ENCODE peak calls at places on chromosomes 16 and 17, in five cellular contexts. D, A, V, J and T are unnamed samples.

GRCh38 chr16:4388275-4389021 is 16.8 kb downstream of the VASN start:
- DNase-seq in D (no peak), A (no peak), V (no peak), J (no peak), T (no peak)

GRCh38 chr16:57781741-57782606 is 20.3 kb downstream of the KIFC3 start:
- DNase-seq in D (no peak), A (no peak), V (no peak), J (peak; percentile 94), T (no peak)

GRCh38 chr16:66471696-66472393 is 44.8 kb downstream of the BEAN1 start:
- DNase-seq in D (no peak), A (no peak), V (no peak), J (peak; percentile 20), T (peak; percentile 18)

GRCh38 chr16:57600048-57600835 is 28.2 kb upstream of the ADGRG1 start:
- DNase-seq in D (peak; percentile 64), A (peak; percentile 67), V (peak; percentile 47), J (peak; percentile 70), T (peak; percentile 65)

GRCh38 chr16:22220714-22221113 is 14.6 kb downstream of the EEF2K start:
- DNase-seq in D (no peak), A (no peak), V (no peak), J (no peak), T (no peak)

GRCh38 chr17:38418693-38419507 is 9.4 kb upstream of the ARHGAP23 start:
- DNase-seq in D (no peak), A (peak; percentile 88), V (no peak), J (no peak), T (no peak)

GRCh38 chr16:82750078-82750477 is 123.3 kb downstream of the CDH13 start:
- DNase-seq in D (no peak), A (no peak), V (no peak), J (no peak), T (no peak)

GRCh38 chr16:67673712-67674580 is 7.3 kb downstream of the C16orf86 start:
- DNase-seq in D (no peak), A (peak; percentile 66), V (no peak), J (no peak), T (no peak)

GRCh38 chr17:7844292-7845154 is 10.3 kb upstream of the TMEM88 start:
- DNase-seq in D (peak; percentile 92), A (peak; percentile 93), V (peak; percentile 90), J (peak; percentile 92), T (peak; percentile 96)

GRCh38 chr17:19010729-19011505 is 6.4 kb upstream of the FAM83G start:
- DNase-seq in D (no peak), A (no peak), V (no peak), J (peak; percentile 46), T (no peak)

GRCh38 chr17:5513610-5514009 is 27.2 kb downstream of the MIS12 start:
- DNase-seq in D (no peak), A (no peak), V (no peak), J (no peak), T (no peak)

GRCh38 chr17:28227278-28228108 is 91.5 kb upstream of the TMEM97 start:
- DNase-seq in D (no peak), A (peak; percentile 94), V (peak; percentile 73), J (no peak), T (peak; percentile 97)

GRCh38 chr17:3959295-3959899 is 4.8 kb downstream of the ATP2A3 start:
- DNase-seq in D (peak; percentile 66), A (no peak), V (no peak), J (peak; percentile 62), T (peak; percentile 76)

GRCh38 chr16:2971985-2972784 is 3.0 kb downstream of the PAQR4 start:
- DNase-seq in D (peak; percentile 32), A (no peak), V (no peak), J (no peak), T (no peak)

GRCh38 chr16:66273644-66274334 is 92.7 kb upstream of the CDH5 start:
- DNase-seq in D (no peak), A (no peak), V (no peak), J (no peak), T (no peak)

GRCh38 chr16:13779676-13780075 is 140.3 kb upstream of the ERCC4 start:
- DNase-seq in D (peak; percentile 74), A (no peak), V (no peak), J (no peak), T (peak; percentile 90)

GRCh38 chr17:70636517-70637133 is 467.3 kb downstream of the KCNJ2 start:
- DNase-seq in D (peak; percentile 44), A (peak; percentile 58), V (peak; percentile 54), J (peak; percentile 29), T (peak; percentile 72)

DNA sequence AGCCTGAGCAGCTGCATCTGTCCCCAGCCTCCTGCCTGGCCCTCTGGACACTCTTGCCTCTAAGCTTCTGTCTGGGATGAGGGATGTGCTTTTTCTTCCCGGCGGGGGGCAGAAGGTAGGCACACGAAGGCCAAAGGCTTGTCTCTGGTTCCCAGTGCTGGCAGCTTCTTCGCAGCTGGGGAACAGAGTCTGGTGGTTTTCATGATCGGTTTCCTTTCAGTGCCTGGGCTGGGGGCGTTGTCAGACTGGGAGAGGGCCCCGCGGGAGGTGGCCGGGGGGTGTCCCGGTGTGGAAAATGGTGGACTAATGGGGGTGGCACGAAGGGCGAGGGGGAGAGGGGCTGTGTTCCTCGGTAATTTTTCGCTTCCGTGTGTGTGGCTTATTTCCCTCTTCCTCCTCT is 988 bp downstream of the RAP1GAP2 start:
- DNase-seq in D (no peak), A (peak; percentile 47), V (no peak), J (no peak), T (no peak)
- TF ChIP-seq JUND in D (no peak), A (no peak), V (no peak), J (no peak), T (no peak)

GRCh38 chr17:79905832-79906231 is 66.6 kb upstream of the CBX4 start:
- DNase-seq in D (peak; percentile 53), A (peak; percentile 41), V (peak; percentile 80), J (peak; percentile 95), T (peak; percentile 63)

GRCh38 chr17:79904865-79905264 is 65.6 kb upstream of the CBX4 start:
- DNase-seq in D (no peak), A (no peak), V (no peak), J (no peak), T (no peak)

GRCh38 chr17:79907217-79907715 is 68.0 kb upstream of the CBX4 start:
- DNase-seq in D (no peak), A (no peak), V (no peak), J (no peak), T (no peak)

GRCh38 chr17:79909121-79909520 is 69.9 kb upstream of the CBX4 start:
- DNase-seq in D (no peak), A (no peak), V (no peak), J (no peak), T (no peak)

GRCh38 chr17:79907855-79908254 is 68.6 kb upstream of the CBX4 start:
- DNase-seq in D (peak; percentile 29), A (no peak), V (no peak), J (no peak), T (no peak)
- TF ChIP-seq JUND in D (no peak), A (no peak), V (no peak), J (no peak), T (no peak)

GRCh38 chr17:72697602-72698146 is 394.8 kb downstream of the SLC39A11 start:
- DNase-seq in D (no peak), A (peak; percentile 75), V (no peak), J (peak; percentile 95), T (no peak)

GRCh38 chr17:72696156-72696555 is 396.3 kb downstream of the SLC39A11 start:
- DNase-seq in D (no peak), A (no peak), V (no peak), J (no peak), T (no peak)

GRCh38 chr17:72700226-72700625 is 392.3 kb downstream of the SLC39A11 start:
- DNase-seq in D (no peak), A (no peak), V (no peak), J (no peak), T (no peak)

GRCh38 chr17:72702136-72702735 is 390.3 kb downstream of the SLC39A11 start:
- DNase-seq in D (no peak), A (no peak), V (peak; percentile 80), J (peak; percentile 91), T (no peak)

GRCh38 chr17:72699566-72699965 is 392.9 kb downstream of the SLC39A11 start:
- DNase-seq in D (no peak), A (no peak), V (no peak), J (no peak), T (no peak)
- TF ChIP-seq JUND in D (no peak), A (peak; percentile 34), V (no peak), J (no peak), T (no peak)

DNA sequence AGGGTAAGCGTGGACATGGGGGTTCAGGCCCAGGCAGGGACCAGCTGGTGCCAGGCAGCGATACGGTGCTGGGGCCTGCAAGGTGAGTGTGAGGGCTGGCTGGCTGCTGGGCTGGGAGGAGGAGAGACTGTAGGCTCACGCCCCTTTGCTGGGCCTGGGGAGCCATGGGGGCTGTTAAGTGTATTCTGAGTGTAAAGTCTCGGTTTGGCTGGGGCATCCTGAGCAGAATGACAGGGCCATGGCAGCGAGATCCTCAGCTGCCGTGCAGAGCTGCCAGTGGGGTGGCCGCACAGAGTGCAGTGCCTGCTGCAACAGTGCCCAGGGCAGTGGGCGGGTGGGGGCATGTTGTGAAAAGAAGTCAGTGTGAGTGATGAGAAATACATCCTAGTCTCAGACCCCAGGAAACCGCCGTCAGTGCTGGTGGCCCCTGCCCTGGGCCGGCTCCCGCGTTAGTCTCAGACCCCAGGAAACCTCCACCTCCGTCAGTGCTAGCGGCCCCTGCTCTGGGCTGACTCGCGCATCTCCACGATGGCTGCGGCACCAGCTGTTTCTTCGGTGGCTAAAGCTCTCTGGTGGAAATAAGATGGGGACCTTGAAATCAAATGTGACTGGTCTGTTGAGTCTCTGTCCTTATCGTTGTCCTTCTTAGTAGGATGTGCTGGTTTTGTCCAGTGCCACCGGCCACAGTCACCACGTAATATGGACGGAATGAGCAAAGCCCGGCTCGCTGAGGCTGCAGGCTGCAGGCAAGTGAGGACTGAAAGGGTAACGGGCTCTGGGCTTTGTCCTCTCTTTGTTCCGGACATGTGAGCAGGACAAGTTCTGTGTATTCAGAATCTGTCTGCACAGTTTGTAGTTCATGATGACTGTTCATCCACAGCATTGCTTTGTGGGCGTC is 22.9 kb downstream of the ACSF3 start:
- DNase-seq in D (no peak), A (no peak), V (no peak), J (no peak), T (no peak)
- TF ChIP-seq JUND in D (no peak), A (no peak), V (no peak), J (no peak), T (no peak)

GRCh38 chr16:85780281-85780680 is 19.1 kb downstream of the EMC8 start:
- DNase-seq in D (no peak), A (no peak), V (no peak), J (no peak), T (no peak)
- TF ChIP-seq JUND in D (no peak), A (no peak), V (no peak), J (no peak), T (no peak)

DNA sequence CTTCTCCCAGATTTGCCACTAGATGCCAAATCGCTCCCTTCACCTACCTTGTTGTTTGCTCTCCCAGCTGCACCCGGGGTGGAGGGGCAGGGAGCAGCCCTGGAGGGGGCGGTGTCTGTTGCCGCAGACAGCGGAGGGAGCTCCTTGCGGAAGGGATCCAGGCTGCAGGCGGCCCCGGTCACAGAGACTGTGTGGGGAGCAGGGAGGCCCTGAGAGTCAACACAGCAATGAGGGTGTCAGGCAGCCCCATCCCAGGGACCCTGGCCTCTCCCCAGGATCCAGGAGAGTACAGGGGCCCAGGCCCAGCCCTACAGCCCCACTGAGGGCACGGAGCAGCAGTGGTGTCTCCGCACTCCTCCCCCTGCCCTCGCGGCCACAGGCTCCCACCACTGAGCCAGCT is 50.5 kb upstream of the CHMP6 start:
- DNase-seq in D (no peak), A (peak; percentile 36), V (no peak), J (no peak), T (no peak)
- TF ChIP-seq JUND in D (no peak), A (no peak), V (no peak), J (no peak), T (no peak)

GRCh38 chr16:70644763-70645597 is 1.4 kb upstream of the IL34 start:
- DNase-seq in D (no peak), A (peak; percentile 41), V (no peak), J (no peak), T (peak; percentile 38)
- TF ChIP-seq JUND in D (no peak), A (no peak), V (no peak), J (no peak), T (no peak)